ENCODE peak calls at places on chromosomes 3 and 15, in four cellular contexts. Z is NCI-H1417, V is heart left ventricle, N is HTR-8/SVneo. R is an unnamed sample.
A peak's percentile ranks its signal among the peaks of the same experiment; 100 is the strongest.

GRCh38 chr3:126212629-126213375 is 32.4 kb upstream of the ALDH1L1 start:
- DNase-seq in Z (peak; percentile 82), N (no peak), V (peak; percentile 60), R (no peak)

GRCh38 chr3:137692803-137693431 is 71.2 kb upstream of the SOX14 start:
- DNase-seq in N (no peak), Z (peak; percentile 22), V (no peak), R (peak; percentile 22)

GRCh38 chr3:172317984-172318383 is 130.3 kb downstream of the GHSR start:
- DNase-seq in N (peak; percentile 57), V (peak; percentile 74), Z (peak; percentile 73), R (peak; percentile 61)

GRCh38 chr3:151770941-151771340 is 37.2 kb downstream of the AADACL2 start:
- DNase-seq in V (peak; percentile 61), Z (no peak), N (peak; percentile 11), R (no peak)

GRCh38 chr3:167978071-167978470 is 117.7 kb downstream of the GOLIM4 start:
- DNase-seq in V (no peak), N (no peak), Z (peak; percentile 57), R (no peak)

GRCh38 chr3:52774901-52775864 is 2.2 kb upstream of the ITIH1 start:
- DNase-seq in N (no peak), Z (peak; percentile 0), V (no peak), R (no peak)

GRCh38 chr3:12393894-12394293 is 90.4 kb upstream of the TSEN2 start:
- DNase-seq in V (no peak), N (peak; percentile 8), Z (no peak), R (no peak)

GRCh38 chr15:25727867-25728600 is 135.1 kb downstream of the ATP10A start:
- DNase-seq in V (no peak), N (no peak), Z (no peak), R (no peak)

GRCh38 chr3:16066975-16067374 is 107.5 kb upstream of the GALNT15 start:
- DNase-seq in N (no peak), Z (no peak), V (no peak), R (no peak)

GRCh38 chr3:129360224-129360623 is 68.2 kb downstream of the EFCAB12 start:
- DNase-seq in Z (peak; percentile 46), V (no peak), N (no peak), R (no peak)

GRCh38 chr15:31306426-31307269 is 20.0 kb upstream of the KLF13 start:
- DNase-seq in N (no peak), Z (peak; percentile 98), V (peak; percentile 67), R (no peak)

GRCh38 chr15:57463360-57463759 is 87.1 kb downstream of the CGNL1 start:
- DNase-seq in Z (no peak), V (no peak), N (no peak), R (no peak)

GRCh38 chr3:28348286-28348636 is 260 bp upstream of the ZCWPW2 start:
- DNase-seq in V (no peak), N (no peak), Z (no peak), R (no peak)

GRCh38 chr3:13044496-13045244 is 28.6 kb downstream of the IQSEC1 start:
- DNase-seq in V (no peak), N (no peak), Z (peak; percentile 6), R (no peak)

R was measured in H54.